ENCODE peak calls at places on chromosomes 5 and 9, in ten cellular contexts. L is prostate gland, K is uterus, F is ovary, V is HCT116, I is heart left ventricle, G is adrenal gland, N is transverse colon, C is sigmoid colon, U is vagina. T is an unnamed sample.

GRCh38 chr5:137862251-137862650 is 5.4 kb upstream of the MYOT start:
- DNase-seq in L (no peak), K (no peak), F (no peak), V (no peak), I (no peak), G (no peak), N (no peak), C (no peak), U (no peak), T (no peak)

GRCh38 chr5:1010641-1011046 is 2.0 kb downstream of the NKD2 start:
- DNase-seq in L (no peak), K (no peak), F (no peak), V (no peak), I (no peak), G (peak), N (no peak), C (peak), U (no peak), T (peak)

GRCh38 chr5:146568161-146568560 is 52.2 kb upstream of the GPR151 start:
- DNase-seq in L (no peak), K (no peak), F (no peak), V (no peak), I (no peak), G (no peak), N (no peak), C (no peak), U (no peak), T (no peak)

GRCh38 chr5:16965581-16965980 is 29.5 kb upstream of the MYO10 start:
- DNase-seq in L (no peak), K (no peak), F (no peak), V (no peak), I (no peak), G (no peak), N (no peak), C (no peak), U (no peak), T (no peak)

GRCh38 chr5:10518352-10518751 is 45.5 kb upstream of the ANKRD33B start:
- DNase-seq in L (no peak), K (no peak), F (no peak), V (no peak), I (no peak), G (no peak), N (no peak), C (no peak), U (no peak), T (no peak)

GRCh38 chr5:120199559-120199958 is 264.5 kb upstream of the PRR16 start:
- DNase-seq in L (no peak), K (no peak), F (no peak), V (no peak), I (no peak), G (no peak), N (no peak), C (no peak), U (no peak), T (no peak)

GRCh38 chr5:45295231-45295630 is 400.9 kb downstream of the HCN1 start:
- DNase-seq in L (no peak), K (no peak), F (no peak), V (no peak), I (no peak), G (no peak), N (no peak), C (no peak), U (no peak), T (no peak)

GRCh38 chr5:7261049-7261448 is 134.9 kb upstream of the ADCY2 start:
- DNase-seq in L (peak), K (no peak), F (no peak), V (no peak), I (no peak), G (no peak), N (no peak), C (no peak), U (no peak), T (no peak)

GRCh38 chr9:19641046-19641445 is 147.8 kb downstream of the SLC24A2 start:
- DNase-seq in L (no peak), K (no peak), F (no peak), V (no peak), I (no peak), G (no peak), N (no peak), C (no peak), U (no peak), T (no peak)

GRCh38 chr5:156497816-156498215 is 170.9 kb downstream of the SGCD start:
- DNase-seq in L (no peak), K (no peak), F (no peak), V (no peak), I (no peak), G (no peak), N (no peak), C (no peak), U (no peak), T (no peak)

GRCh38 chr5:72509401-72509800 is 2.2 kb upstream of the ZNF366 start:
- DNase-seq in L (no peak), K (no peak), F (no peak), V (no peak), I (peak), G (no peak), N (no peak), C (peak), U (no peak), T (peak)

GRCh38 chr9:26863074-26863473 is 29.5 kb downstream of the CAAP1 start:
- DNase-seq in L (no peak), K (no peak), F (no peak), V (no peak), I (no peak), G (no peak), N (no peak), C (no peak), U (no peak), T (no peak)

GRCh38 chr9:87597710-87598200 is 100.1 kb downstream of the DAPK1 start:
- DNase-seq in L (no peak), K (no peak), F (no peak), V (no peak), I (no peak), G (no peak), N (no peak), C (no peak), U (no peak), T (no peak)

GRCh38 chr9:89226076-89226475 is 47.5 kb upstream of the SHC3 start:
- DNase-seq in L (no peak), K (peak), F (no peak), V (no peak), I (no peak), G (peak), N (no peak), C (no peak), U (no peak), T (no peak)

GRCh38 chr9:120916573-120916972 is 10.0 kb downstream of the TRAF1 start:
- DNase-seq in L (peak), K (peak), F (peak), V (no peak), I (no peak), G (peak), N (no peak), C (peak), U (no peak), T (no peak)

GRCh38 chr5:101288633-101289032 is 385.6 kb upstream of the ST8SIA4 start:
- DNase-seq in L (no peak), K (no peak), F (no peak), V (no peak), I (no peak), G (no peak), N (no peak), C (no peak), U (no peak), T (no peak)

GRCh38 chr9:134325813-134326753 is at the start of gene RXRA:
- DNase-seq in L (peak), K (peak), F (peak), V (no peak), I (peak), G (peak), N (peak), C (peak), U (no peak), T (peak)

GRCh38 chr5:38134750-38135330 is 123.5 kb upstream of the EGFLAM start:
- DNase-seq in L (no peak), K (no peak), F (no peak), V (no peak), I (no peak), G (no peak), N (no peak), C (no peak), U (no peak), T (no peak)

GRCh38 chr9:128992995-128993394 is 35.1 kb downstream of the SH3GLB2 start:
- DNase-seq in L (no peak), K (no peak), F (no peak), V (no peak), I (no peak), G (peak), N (no peak), C (no peak), U (no peak), T (no peak)

GRCh38 chr5:6634327-6634713 is 1.1 kb downstream of the SRD5A1 start:
- DNase-seq in L (no peak), K (no peak), F (no peak), V (no peak), I (no peak), G (no peak), N (no peak), C (no peak), U (no peak), T (no peak)

GRCh38 chr9:113168809-113169208 is 18.0 kb downstream of the SLC31A2 start:
- DNase-seq in L (no peak), K (no peak), F (no peak), V (no peak), I (no peak), G (no peak), N (no peak), C (no peak), U (no peak), T (no peak)

GRCh38 chr9:91101598-91102168 is 260.0 kb downstream of the AUH start:
- DNase-seq in L (no peak), K (no peak), F (no peak), V (no peak), I (no peak), G (no peak), N (peak), C (no peak), U (no peak), T (peak)

GRCh38 chr5:149750596-149750995 is 20.5 kb downstream of the PPARGC1B start:
- DNase-seq in L (no peak), K (no peak), F (no peak), V (no peak), I (no peak), G (no peak), N (no peak), C (no peak), U (no peak), T (peak)

GRCh38 chr9:129311638-129312037 is 133.6 kb upstream of the IER5L start:
- DNase-seq in L (no peak), K (no peak), F (no peak), V (no peak), I (no peak), G (no peak), N (no peak), C (peak), U (no peak), T (peak)

GRCh38 chr5:171299851-171300250 is 9.2 kb upstream of the TLX3 start:
- DNase-seq in L (no peak), K (no peak), F (no peak), V (no peak), I (no peak), G (no peak), N (no peak), C (no peak), U (no peak), T (no peak)

GRCh38 chr9:137070201-137070905 is at the start of gene SAPCD2:
- DNase-seq in L (peak), K (peak), F (no peak), V (peak), I (peak), G (peak), N (peak), C (peak), U (no peak), T (peak)

GRCh38 chr9:129861447-129861827 is 26.2 kb downstream of the USP20 start:
- DNase-seq in L (no peak), K (no peak), F (no peak), V (no peak), I (no peak), G (no peak), N (no peak), C (no peak), U (no peak), T (no peak)

GRCh38 chr9:111253742-111254437 is 76.1 kb downstream of the OR2K2 start:
- DNase-seq in L (no peak), K (no peak), F (no peak), V (no peak), I (no peak), G (peak), N (no peak), C (no peak), U (no peak), T (no peak)

GRCh38 chr5:133200256-133200655 is 148.4 kb downstream of the HSPA4 start:
- DNase-seq in L (no peak), K (no peak), F (no peak), V (no peak), I (no peak), G (no peak), N (no peak), C (no peak), U (no peak), T (no peak)

GRCh38 chr9:113609562-113610318 is 146.2 kb downstream of the RGS3 start:
- DNase-seq in L (no peak), K (peak), F (peak), V (no peak), I (peak), G (peak), N (peak), C (peak), U (no peak), T (peak)

DNA sequence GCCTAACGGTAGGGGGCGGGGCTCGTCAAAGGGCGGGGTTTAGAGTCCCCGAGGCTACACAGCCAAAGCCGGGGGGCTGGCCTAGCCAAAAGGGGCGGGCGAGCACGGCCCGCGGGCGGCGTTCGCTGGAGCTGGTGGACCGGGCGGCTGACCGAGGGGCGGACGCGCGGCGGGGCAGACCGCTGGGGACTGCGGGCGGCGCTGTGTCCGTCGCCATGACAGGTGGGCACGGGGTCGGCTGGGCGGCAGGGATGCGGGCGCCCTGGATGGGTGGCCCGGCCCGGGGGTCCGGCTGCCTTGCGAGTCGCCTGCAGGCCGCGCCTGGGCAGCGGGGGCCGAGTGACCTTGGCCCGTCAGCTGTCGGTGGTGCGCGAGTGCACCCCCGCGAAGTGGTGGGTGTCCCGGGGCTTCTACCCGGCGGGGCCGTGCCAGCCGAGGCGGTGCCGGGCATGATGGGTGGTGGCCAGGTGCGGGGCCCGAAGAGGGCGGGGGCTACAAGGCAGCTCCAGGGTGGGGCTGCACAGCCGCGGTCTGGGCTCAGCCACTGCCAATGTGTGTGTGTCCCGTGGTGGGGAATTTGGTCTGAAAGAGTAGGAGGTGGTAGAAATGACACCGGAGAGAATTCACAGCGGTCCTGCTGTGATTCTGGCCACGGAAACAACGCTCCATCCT is at the start of gene CARD19:
- DNase-seq in L (peak), K (peak), F (peak), V (no peak), I (peak), G (peak), N (peak), C (peak), U (no peak), T (no peak)
- TF ChIP-seq POLR2A in L (peak), K (peak), F (peak), V (peak), I (peak), G (peak), N (peak), C (peak), U (peak), T (peak)

DNA sequence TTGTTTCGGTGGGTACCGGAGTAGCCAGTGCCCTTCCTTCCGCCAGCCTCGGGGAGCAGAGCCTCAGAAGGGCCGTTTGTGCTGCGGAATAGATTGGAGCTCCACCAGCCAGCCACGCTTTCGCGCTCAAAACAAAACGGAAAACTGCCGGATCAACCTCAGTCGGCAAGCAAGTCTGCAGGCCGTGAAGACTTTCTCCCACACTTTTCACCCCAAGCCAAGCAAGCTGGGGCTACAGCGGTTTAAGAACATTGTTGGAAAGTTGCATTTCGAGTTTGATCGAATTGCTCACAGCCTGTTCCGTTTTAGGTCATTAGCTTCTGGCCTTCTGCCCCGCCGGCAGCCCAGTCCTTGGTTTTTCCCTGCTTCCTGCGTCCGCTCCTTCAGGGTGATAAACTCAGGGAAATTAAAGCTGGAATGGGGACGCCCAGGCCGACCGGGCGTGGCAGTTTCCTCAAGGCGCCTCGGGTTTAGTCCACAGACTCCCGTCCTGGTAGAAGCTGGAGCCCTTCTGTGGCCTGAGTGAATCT is 828 bp upstream of the CCNO start:
- DNase-seq in L (no peak), K (no peak), F (peak), V (peak), I (no peak), G (peak), N (peak), C (no peak), U (no peak), T (no peak)
- H3K27ac ChIP-seq in L (peak), K (no peak), F (no peak), V (peak), I (no peak), G (no peak), N (peak), C (no peak), U (no peak), T (no peak)

DNA sequence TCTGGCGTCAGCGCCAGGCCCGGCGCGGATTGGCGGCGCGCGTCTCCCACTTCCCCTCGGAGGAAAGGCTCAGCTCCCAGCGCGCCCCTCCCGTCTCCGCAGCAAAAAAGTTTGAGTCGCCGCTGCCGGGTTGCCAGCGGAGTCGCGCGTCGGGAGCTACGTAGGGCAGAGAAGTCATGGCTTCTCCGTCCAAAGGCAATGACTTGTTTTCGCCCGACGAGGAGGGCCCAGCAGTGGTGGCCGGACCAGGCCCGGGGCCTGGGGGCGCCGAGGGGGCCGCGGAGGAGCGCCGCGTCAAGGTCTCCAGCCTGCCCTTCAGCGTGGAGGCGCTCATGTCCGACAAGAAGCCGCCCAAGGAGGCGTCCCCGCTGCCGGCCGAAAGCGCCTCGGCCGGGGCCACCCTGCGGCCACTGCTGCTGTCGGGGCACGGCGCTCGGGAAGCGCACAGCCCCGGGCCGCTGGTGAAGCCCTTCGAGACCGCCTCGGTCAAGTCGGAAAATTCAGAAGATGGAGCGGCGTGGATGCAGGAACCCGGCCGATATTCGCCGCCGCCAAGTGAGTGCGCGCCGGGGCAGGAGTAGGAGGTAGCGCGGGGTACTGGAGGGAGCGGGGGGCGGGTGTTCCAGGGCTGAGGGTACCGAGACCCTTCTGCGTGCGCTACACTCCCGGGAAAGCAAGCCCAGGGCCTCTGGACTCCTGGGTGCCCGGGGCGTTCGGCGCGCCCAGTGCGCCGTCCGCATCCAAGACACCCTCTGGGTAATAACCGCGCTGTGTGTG is at the start of gene MSX2:
- DNase-seq in L (peak), K (peak), F (peak), V (peak), I (peak), G (peak), N (peak), C (peak), U (no peak), T (peak)
- TF ChIP-seq POLR2A in L (peak), K (peak), F (no peak), V (no peak), I (peak), G (no peak), N (peak), C (no peak), U (no peak), T (no peak)

GRCh38 chr5:102927007-102927406 is 171.9 kb downstream of the PAM start:
- DNase-seq in L (no peak), K (no peak), F (no peak), V (no peak), I (no peak), G (no peak), N (no peak), C (no peak), U (no peak), T (no peak)

GRCh38 chr5:102931085-102931484 is 176.0 kb downstream of the PAM start:
- DNase-seq in L (no peak), K (no peak), F (no peak), V (no peak), I (no peak), G (no peak), N (no peak), C (no peak), U (no peak), T (no peak)

GRCh38 chr5:102932781-102933180 is 177.7 kb downstream of the PAM start:
- DNase-seq in L (no peak), K (no peak), F (no peak), V (no peak), I (no peak), G (no peak), N (no peak), C (no peak), U (no peak), T (no peak)

GRCh38 chr5:102933300-102933699 is 178.2 kb downstream of the PAM start:
- DNase-seq in L (no peak), K (no peak), F (no peak), V (no peak), I (no peak), G (no peak), N (peak), C (no peak), U (no peak), T (no peak)

DNA sequence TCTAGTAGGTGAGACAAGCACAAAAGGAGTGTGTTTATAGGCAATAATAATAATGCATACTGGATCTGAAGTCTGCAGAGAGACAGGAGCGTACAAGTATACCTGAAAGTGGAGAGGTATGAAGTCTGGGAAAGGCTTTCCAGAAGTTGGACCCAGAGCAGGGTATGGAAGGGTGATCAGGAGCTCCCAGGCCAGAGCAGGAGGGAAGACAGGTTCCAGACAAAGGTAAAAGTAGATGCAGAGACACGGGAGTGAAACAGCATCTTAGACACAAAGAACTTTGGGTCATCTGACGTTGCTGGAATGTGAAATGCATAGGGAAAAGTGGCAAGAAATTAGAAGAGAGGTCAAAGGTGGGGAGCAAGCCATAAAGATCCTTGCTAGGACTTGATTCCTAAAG is 175.1 kb downstream of the PAM start:
- DNase-seq in L (no peak), K (no peak), F (no peak), V (no peak), I (no peak), G (no peak), N (no peak), C (no peak), U (no peak), T (no peak)
- H3K27ac ChIP-seq in L (no peak), K (no peak), F (no peak), V (no peak), I (no peak), G (no peak), N (no peak), C (no peak), U (no peak), T (no peak)

GRCh38 chr5:95858661-95859326 is 36.3 kb upstream of the GLRX start:
- DNase-seq in L (peak), K (peak), F (peak), V (peak), I (peak), G (peak), N (peak), C (peak), U (no peak), T (peak)
- TF ChIP-seq POLR2A in L (peak), K (no peak), F (peak), V (no peak), I (peak), G (peak), N (no peak), C (no peak), U (no peak), T (no peak)